ENCODE peak calls at places on chromosomes 11 and 22, in seven cellular contexts. G, A, F, M, Z, W and E are unnamed samples.

GRCh38 chr11:45259607-45260006 is 26.5 kb downstream of the SYT13 start:
- DNase-seq in G (no peak), A (no peak), M (no peak), Z (peak; percentile 34), W (no peak), F (peak; percentile 65), E (no peak)

GRCh38 chr11:120192831-120193625 is 17.8 kb upstream of the OAF start:
- DNase-seq in M (no peak), W (no peak), F (no peak), A (no peak), Z (no peak), G (peak; percentile 62), E (no peak)

GRCh38 chr22:40499187-40499753 is 128.9 kb downstream of the SGSM3 start:
- DNase-seq in G (no peak), W (no peak), Z (no peak), M (no peak), A (no peak), F (no peak), E (peak; percentile 99)

GRCh38 chr11:48081151-48082010 is 101.0 kb downstream of the PTPRJ start:
- DNase-seq in Z (no peak), W (no peak), A (peak; percentile 14), F (peak; percentile 41), M (peak; percentile 92), G (peak; percentile 79), E (no peak)

GRCh38 chr22:40014661-40015255 is 20.0 kb downstream of the FAM83F start:
- DNase-seq in A (no peak), Z (no peak), F (no peak), G (no peak), W (no peak), M (no peak), E (no peak)

GRCh38 chr22:28813772-28814518 is 13.6 kb upstream of the XBP1 start:
- DNase-seq in G (peak; percentile 38), F (peak; percentile 89), Z (no peak), W (peak; percentile 71), A (no peak), M (peak; percentile 22), E (peak; percentile 78)

GRCh38 chr11:118401880-118402590 is 629 bp downstream of the ATP5MG start:
- DNase-seq in F (no peak), A (no peak), Z (no peak), W (no peak), M (no peak), G (no peak), E (peak; percentile 93)

GRCh38 chr11:34601085-34601444 is 19.8 kb upstream of the EHF start:
- DNase-seq in G (no peak), A (no peak), Z (no peak), F (no peak), W (no peak), M (no peak), E (peak; percentile 94)

GRCh38 chr11:108965602-108966001 is 300.7 kb downstream of the DDX10 start:
- DNase-seq in G (no peak), Z (no peak), M (peak; percentile 51), A (no peak), W (no peak), F (no peak), E (peak; percentile 92)

GRCh38 chr11:11998091-11998781 is 10.2 kb downstream of the DKK3 start:
- DNase-seq in M (no peak), W (no peak), G (no peak), F (no peak), Z (no peak), A (no peak), E (peak; percentile 88)

GRCh38 chr11:83845797-83846196 is 559.6 kb upstream of the CCDC90B start:
- DNase-seq in A (no peak), Z (no peak), W (no peak), M (no peak), F (no peak), G (no peak), E (no peak)

GRCh38 chr22:37663521-37664140 is 5.1 kb downstream of the PDXP start:
- DNase-seq in W (no peak), A (no peak), G (no peak), Z (no peak), F (no peak), M (no peak), E (peak; percentile 82)

GRCh38 chr11:67113231-67113721 is 5.8 kb upstream of the KDM2A start:
- DNase-seq in A (no peak), G (no peak), F (no peak), M (no peak), W (peak; percentile 42), Z (no peak), E (no peak)

GRCh38 chr11:34068098-34068497 is 16.6 kb downstream of the CAPRIN1 start:
- DNase-seq in A (no peak), G (no peak), Z (no peak), F (no peak), W (no peak), M (no peak), E (no peak)

GRCh38 chr11:103547691-103548090 is 438.5 kb downstream of the DYNC2H1 start:
- DNase-seq in W (no peak), G (no peak), Z (no peak), F (no peak), M (no peak), A (no peak), E (no peak)

GRCh38 chr11:1739576-1739975 is 10.8 kb downstream of the IFITM10 start:
- DNase-seq in Z (no peak), M (no peak), A (no peak), G (no peak), F (no peak), W (peak; percentile 57), E (no peak)

GRCh38 chr11:73931039-73931645 is 19.7 kb upstream of the DNAJB13 start:
- DNase-seq in M (no peak), F (no peak), G (no peak), Z (peak; percentile 25), A (no peak), W (no peak), E (peak; percentile 81)

GRCh38 chr11:17244046-17244445 is 32.5 kb upstream of the NUCB2 start:
- DNase-seq in W (no peak), F (no peak), A (no peak), G (no peak), M (no peak), Z (no peak), E (no peak)

GRCh38 chr22:22730655-22731373 is 86.4 kb downstream of the GGTLC2 start:
- DNase-seq in F (no peak), Z (no peak), W (no peak), M (no peak), A (no peak), G (no peak), E (no peak)

GRCh38 chr11:130677486-130678153 is 229.2 kb downstream of the ADAMTS15 start:
- DNase-seq in Z (no peak), M (no peak), A (no peak), F (no peak), W (no peak), G (no peak), E (peak; percentile 83)

GRCh38 chr22:35835998-35836691 is 118.5 kb downstream of the APOL5 start:
- DNase-seq in M (peak; percentile 56), W (no peak), Z (peak; percentile 89), G (no peak), F (peak; percentile 50), A (no peak), E (peak; percentile 79)

GRCh38 chr11:50423208-50423607 is 390.5 kb downstream of the OR4C45 start:
- DNase-seq in G (no peak), Z (no peak), F (no peak), M (no peak), W (no peak), A (no peak), E (no peak)